ENCODE peak calls at places on chromosomes 5 and 9, in four cellular contexts. F, U, C and W are unnamed samples. For H3K27me3, the result is how much of the 10 kb centered on the place peaks cover.

GRCh38 chr9:16309350-16310271 is 560.9 kb downstream of the BNC2 start:
- DNase-seq in F (no peak), U (no peak), C (no peak), W (no peak)

GRCh38 chr5:16453609-16454008 is 12.0 kb downstream of the ZNF622 start:
- DNase-seq in F (no peak), C (no peak), U (peak), W (no peak)

GRCh38 chr5:135565691-135566421 is 12.9 kb downstream of the CXCL14 start:
- DNase-seq in F (peak), U (peak), C (peak), W (peak)

GRCh38 chr9:82273121-82273520 is 284.5 kb downstream of the SPATA31D1 start:
- DNase-seq in U (no peak), F (no peak), C (no peak), W (no peak)

GRCh38 chr5:74641014-74641777 is 668 bp upstream of the ENC1 start:
- DNase-seq in U (peak), F (peak), C (peak), W (peak)

GRCh38 chr5:159392881-159393280 is 62.6 kb upstream of the IL12B start:
- DNase-seq in U (no peak), F (no peak), C (no peak), W (no peak)

GRCh38 chr5:136195971-136196577 is 3.1 kb upstream of the SMIM32 start:
- DNase-seq in U (peak), C (no peak), F (no peak), W (no peak)

GRCh38 chr5:106127341-106127781 is 1543.4 kb downstream of the EFNA5 start:
- DNase-seq in F (no peak), C (no peak), U (no peak), W (no peak)

GRCh38 chr9:93655621-93656425 is 79.4 kb downstream of the PHF2 start:
- DNase-seq in F (no peak), C (no peak), U (no peak), W (no peak)

GRCh38 chr9:10678790-10679189 is 66.0 kb upstream of the PTPRD start:
- DNase-seq in U (no peak), C (no peak), F (no peak), W (no peak)
- TF ChIP-seq ELF1 in U (no peak), C (no peak), F (no peak), W (no peak)

GRCh38 chr5:2752875-2753435 is 1.5 kb upstream of the IRX2 start:
- DNase-seq in F (no peak), U (no peak), C (no peak), W (no peak)

GRCh38 chr5:2751592-2752021 is at the start of gene IRX2:
- DNase-seq in U (no peak), C (no peak), F (no peak), W (no peak)

GRCh38 chr5:2753452-2754409 is 2.3 kb upstream of the IRX2 start:
- DNase-seq in C (no peak), U (no peak), F (no peak), W (no peak)

GRCh38 chr5:2750758-2751464 is 566 bp downstream of the IRX2 start:
- DNase-seq in U (no peak), C (no peak), F (no peak), W (no peak)

GRCh38 chr5:2752059-2752874 is 790 bp upstream of the IRX2 start:
- DNase-seq in U (no peak), F (no peak), C (no peak), W (no peak)
- H3K27me3 ChIP-seq in U (half or more), F (under half), C (under half), W (under half)

GRCh38 chr5:39623291-39623865 is 198.6 kb upstream of the DAB2 start:
- DNase-seq in C (no peak), U (no peak), F (no peak), W (no peak)

GRCh38 chr5:39622281-39622680 is 197.5 kb upstream of the DAB2 start:
- DNase-seq in C (no peak), F (no peak), U (no peak), W (no peak)

GRCh38 chr5:39618391-39618790 is 193.6 kb upstream of the DAB2 start:
- DNase-seq in U (no peak), F (no peak), C (no peak), W (no peak)

GRCh38 chr5:39616131-39616530 is 191.4 kb upstream of the DAB2 start:
- DNase-seq in C (no peak), F (no peak), U (no peak), W (no peak)

DNA sequence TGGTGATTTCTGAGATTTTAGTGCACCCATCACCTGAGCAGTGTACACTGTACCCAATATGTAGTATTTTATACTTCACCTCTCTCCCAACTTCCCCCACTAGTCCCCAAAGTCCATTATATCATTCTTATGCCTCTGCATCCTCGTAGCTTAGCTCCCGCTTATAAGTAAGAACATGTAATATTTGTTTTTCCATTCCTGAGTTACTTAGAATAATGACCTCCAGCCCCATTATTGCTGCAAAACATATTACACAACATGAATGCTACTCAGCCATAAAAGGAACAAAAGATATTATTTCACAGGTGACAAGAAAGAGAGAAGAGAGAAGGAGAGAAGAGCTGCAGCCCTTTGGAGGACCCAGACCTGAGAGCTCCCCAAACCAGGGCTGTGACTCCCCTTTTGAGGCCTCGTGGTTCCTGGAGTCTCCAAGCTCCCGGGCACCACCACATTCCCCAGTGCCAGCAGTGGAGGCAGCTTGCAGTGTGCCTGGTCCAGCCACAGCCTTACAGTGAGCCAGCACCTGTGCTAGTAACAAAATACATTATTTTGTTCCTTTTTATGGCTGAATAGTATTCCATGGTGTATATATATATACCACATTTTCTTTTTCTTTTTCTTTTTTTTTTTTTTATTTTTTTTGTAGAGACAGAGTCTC is 194.5 kb upstream of the DAB2 start:
- DNase-seq in C (no peak), U (no peak), F (no peak), W (no peak)
- TF ChIP-seq YY1 in C (no peak), U (no peak), F (no peak), W (no peak)

GRCh38 chr5:38257236-38258036 is 923 bp upstream of the EGFLAM start:
- DNase-seq in F (no peak), C (no peak), U (peak), W (no peak)
- TF ChIP-seq ELF1 in F (no peak), C (no peak), U (no peak), W (no peak)